ENCODE peak calls at places on chromosomes 3 and 15, in seven cellular contexts. S, Z, F, U, X, N and C are unnamed samples.

GRCh38 chr3:118943597-118943996 is 91.0 kb downstream of the IGSF11 start:
- DNase-seq in S (no peak), Z (no peak), F (no peak), U (no peak), X (no peak), N (no peak), C (no peak)

GRCh38 chr15:57500979-57501576 is 90.6 kb upstream of the MYZAP start:
- DNase-seq in S (no peak), Z (no peak), F (no peak), U (no peak), X (no peak), N (no peak), C (no peak)

GRCh38 chr15:49036650-49037545 is 9.3 kb downstream of the SECISBP2L start:
- DNase-seq in S (no peak), Z (peak), F (no peak), U (no peak), X (no peak), N (peak), C (no peak)

GRCh38 chr3:147411235-147411607 is 2.1 kb downstream of the ZIC1 start:
- DNase-seq in S (peak), Z (peak), F (peak), U (no peak), X (no peak), N (no peak), C (no peak)

GRCh38 chr3:143269741-143270140 is 150.2 kb downstream of the CHST2 start:
- DNase-seq in S (no peak), Z (no peak), F (no peak), U (no peak), X (no peak), N (no peak), C (peak)

GRCh38 chr3:188266581-188267274 is 112.8 kb downstream of the LPP start:
- DNase-seq in S (no peak), Z (peak), F (no peak), U (no peak), X (no peak), N (peak), C (peak)

GRCh38 chr15:28021281-28022039 is 77.7 kb downstream of the OCA2 start:
- DNase-seq in S (peak), Z (peak), F (peak), U (peak), X (peak), N (peak), C (peak)

GRCh38 chr15:55407631-55407948 is 569 bp downstream of the CCPG1 start:
- DNase-seq in S (no peak), Z (peak), F (no peak), U (no peak), X (no peak), N (no peak), C (no peak)

GRCh38 chr3:155554777-155555445 is 190.0 kb downstream of the PLCH1 start:
- DNase-seq in S (peak), Z (no peak), F (no peak), U (no peak), X (no peak), N (no peak), C (no peak)

GRCh38 chr3:172726370-172726769 is 15.5 kb upstream of the NCEH1 start:
- DNase-seq in S (no peak), Z (peak), F (no peak), U (no peak), X (no peak), N (peak), C (no peak)

GRCh38 chr3:55544219-55544618 is 57.1 kb upstream of the WNT5A start:
- DNase-seq in S (peak), Z (no peak), F (no peak), U (no peak), X (no peak), N (no peak), C (no peak)

GRCh38 chr15:64763021-64763420 is 12.4 kb downstream of the RBPMS2 start:
- DNase-seq in S (no peak), Z (no peak), F (no peak), U (no peak), X (no peak), N (no peak), C (no peak)
- H3K23ac ChIP-seq in S (peak), Z (no peak), F (peak), U (no peak), X (no peak), N (no peak), C (no peak)

DNA sequence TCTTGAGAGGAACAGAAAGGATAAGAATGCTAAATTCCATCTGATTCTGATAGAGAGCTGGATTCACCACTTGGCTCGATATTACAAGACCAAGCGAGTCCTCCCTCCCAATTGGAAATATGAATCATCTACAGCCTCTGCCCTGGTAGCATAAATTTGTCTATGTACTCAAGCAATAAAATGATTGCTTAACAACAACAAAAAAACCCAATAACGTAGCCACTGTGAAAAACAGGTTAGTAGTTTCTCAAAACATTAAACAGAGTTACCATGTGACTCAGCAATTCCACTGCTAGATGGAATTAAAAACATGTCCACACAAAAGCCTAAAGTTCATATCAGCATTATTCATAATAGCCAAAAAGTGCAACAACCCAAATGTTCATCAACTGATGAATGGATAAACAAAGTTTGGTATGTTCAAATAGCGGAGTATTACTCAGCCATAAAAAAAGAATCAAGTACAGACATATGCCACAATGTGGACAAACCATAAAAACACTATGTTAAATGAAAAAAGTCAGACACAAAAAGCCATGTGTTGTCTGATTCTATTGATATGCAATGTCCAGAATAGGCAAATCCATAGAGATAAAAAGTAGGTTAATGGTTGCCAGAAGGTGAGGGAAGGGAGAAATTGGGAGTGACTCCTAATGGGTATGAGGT is 16.8 kb downstream of the BCL2L10 start:
- DNase-seq in S (no peak), Z (peak), F (no peak), U (no peak), X (no peak), N (peak), C (peak)
- H3K9ac ChIP-seq in S (no peak), Z (no peak), F (no peak), U (no peak), X (no peak), N (peak), C (no peak)

GRCh38 chr3:48503406-48504050 is 446 bp downstream of the SHISA5 start:
- DNase-seq in S (peak), Z (peak), F (peak), U (peak), X (peak), N (peak), C (peak)

GRCh38 chr3:48502728-48503168 is 1.2 kb downstream of the SHISA5 start:
- DNase-seq in S (no peak), Z (no peak), F (no peak), U (no peak), X (no peak), N (no peak), C (no peak)

GRCh38 chr3:48502121-48502520 is 1.9 kb downstream of the SHISA5 start:
- DNase-seq in S (no peak), Z (no peak), F (no peak), U (no peak), X (no peak), N (no peak), C (no peak)

GRCh38 chr3:48500656-48501055 is 3.3 kb downstream of the SHISA5 start:
- DNase-seq in S (no peak), Z (no peak), F (no peak), U (no peak), X (peak), N (no peak), C (peak)

GRCh38 chr3:48501196-48501595 is 2.8 kb downstream of the SHISA5 start:
- DNase-seq in S (no peak), Z (no peak), F (no peak), U (no peak), X (peak), N (no peak), C (no peak)
- H3K23ac ChIP-seq in S (no peak), Z (no peak), F (no peak), U (no peak), X (no peak), N (no peak), C (no peak)

GRCh38 chr3:45508659-45509037 is 85.9 kb upstream of the LIMD1 start:
- DNase-seq in S (no peak), Z (no peak), F (no peak), U (no peak), X (no peak), N (no peak), C (no peak)
- H3K9ac ChIP-seq in S (no peak), Z (peak), F (no peak), U (no peak), X (no peak), N (peak), C (no peak)

GRCh38 chr3:63706321-63707085 is 54.0 kb downstream of the SNTN start:
- DNase-seq in S (no peak), Z (no peak), F (no peak), U (no peak), X (no peak), N (no peak), C (peak)
- H3K23ac ChIP-seq in S (no peak), Z (no peak), F (no peak), U (no peak), X (no peak), N (no peak), C (no peak)

GRCh38 chr3:61181874-61182273 is 69.4 kb downstream of the FHIT start:
- DNase-seq in S (peak), Z (peak), F (no peak), U (no peak), X (no peak), N (peak), C (no peak)
- H3K9ac ChIP-seq in S (no peak), Z (no peak), F (no peak), U (no peak), X (no peak), N (no peak), C (no peak)

GRCh38 chr15:47568030-47568429 is 149.3 kb upstream of the SEMA6D start:
- DNase-seq in S (no peak), Z (no peak), F (no peak), U (no peak), X (no peak), N (no peak), C (no peak)

GRCh38 chr15:47570451-47570850 is 146.9 kb upstream of the SEMA6D start:
- DNase-seq in S (no peak), Z (no peak), F (no peak), U (no peak), X (no peak), N (no peak), C (no peak)

GRCh38 chr15:47570044-47570443 is 147.3 kb upstream of the SEMA6D start:
- DNase-seq in S (no peak), Z (no peak), F (no peak), U (no peak), X (no peak), N (no peak), C (no peak)

GRCh38 chr15:47573673-47574072 is 143.6 kb upstream of the SEMA6D start:
- DNase-seq in S (no peak), Z (no peak), F (no peak), U (no peak), X (no peak), N (no peak), C (no peak)

GRCh38 chr15:47571241-47571640 is 146.1 kb upstream of the SEMA6D start:
- DNase-seq in S (no peak), Z (no peak), F (no peak), U (no peak), X (no peak), N (no peak), C (no peak)
- H3K23ac ChIP-seq in S (no peak), Z (no peak), F (no peak), U (no peak), X (no peak), N (no peak), C (no peak)

GRCh38 chr15:96088592-96088991 is 241.9 kb upstream of the NR2F2 start:
- DNase-seq in S (no peak), Z (peak), F (peak), U (no peak), X (no peak), N (peak), C (no peak)
- H3K9ac ChIP-seq in S (no peak), Z (no peak), F (no peak), U (no peak), X (no peak), N (no peak), C (no peak)

GRCh38 chr15:89899303-89899946 is 5.6 kb upstream of the AP3S2 start:
- DNase-seq in S (no peak), Z (no peak), F (no peak), U (no peak), X (no peak), N (no peak), C (no peak)
- H3K23ac ChIP-seq in S (no peak), Z (no peak), F (no peak), U (no peak), X (no peak), N (no peak), C (no peak)